ENCODE peak calls at places on chromosomes 5 and 9, in five cellular contexts. One of them, this sample, is unnamed.
A peak's percentile ranks its signal among the peaks of the same experiment; 100 is the strongest.

GRCh38 chr5:76716456-76717157 is 681 bp downstream of the F2R start:
- DNase-seq in H1: no peak
- DNase-seq in A549: peak; percentile 47
- DNase-seq in GM12878: no peak
- DNase-seq in K562: peak; percentile 45
- DNase-seq in this sample: no peak

GRCh38 chr5:122099060-122099790 is 21.2 kb upstream of the LOX start:
- DNase-seq in H1: no peak
- DNase-seq in A549: peak; percentile 47
- DNase-seq in GM12878: no peak
- DNase-seq in K562: no peak
- DNase-seq in this sample: no peak

GRCh38 chr5:105956456-105957177 is 1714.1 kb downstream of the EFNA5 start:
- DNase-seq in H1: no peak
- DNase-seq in A549: peak; percentile 37
- DNase-seq in GM12878: no peak
- DNase-seq in K562: no peak
- DNase-seq in this sample: no peak

GRCh38 chr5:73435640-73436534 is 12.7 kb downstream of the FOXD1 start:
- DNase-seq in H1: no peak
- DNase-seq in A549: no peak
- DNase-seq in GM12878: no peak
- DNase-seq in K562: no peak
- DNase-seq in this sample: no peak

GRCh38 chr5:6520201-6520600 is 71.5 kb downstream of the UBE2QL1 start:
- DNase-seq in H1: no peak
- DNase-seq in A549: no peak
- DNase-seq in GM12878: no peak
- DNase-seq in K562: no peak
- DNase-seq in this sample: no peak

GRCh38 chr9:135017916-135018915 is 69.3 kb upstream of the OLFM1 start:
- DNase-seq in H1: no peak
- DNase-seq in A549: no peak
- DNase-seq in GM12878: no peak
- DNase-seq in K562: no peak
- DNase-seq in this sample: no peak

GRCh38 chr5:164296603-164297080 is 791.2 kb downstream of the MAT2B start:
- DNase-seq in H1: peak; percentile 57
- DNase-seq in A549: no peak
- DNase-seq in GM12878: no peak
- DNase-seq in K562: no peak
- DNase-seq in this sample: no peak

GRCh38 chr5:178186417-178186816 is 754 bp downstream of the GMCL2 start:
- DNase-seq in H1: no peak
- DNase-seq in A549: no peak
- DNase-seq in GM12878: no peak
- DNase-seq in K562: no peak
- DNase-seq in this sample: no peak

GRCh38 chr9:2248768-2249167 is 233.6 kb downstream of the SMARCA2 start:
- DNase-seq in H1: no peak
- DNase-seq in A549: peak; percentile 18
- DNase-seq in GM12878: no peak
- DNase-seq in K562: no peak
- DNase-seq in this sample: no peak

GRCh38 chr5:76084496-76085285 is 1.5 kb downstream of the SV2C start:
- DNase-seq in H1: no peak
- DNase-seq in A549: no peak
- DNase-seq in GM12878: no peak
- DNase-seq in K562: peak; percentile 17
- DNase-seq in this sample: no peak

GRCh38 chr5:97452646-97453045 is 269.6 kb upstream of the RIOK2 start:
- DNase-seq in H1: no peak
- DNase-seq in A549: no peak
- DNase-seq in GM12878: no peak
- DNase-seq in K562: no peak
- DNase-seq in this sample: no peak

GRCh38 chr5:59496524-59497134 is 396.9 kb downstream of the PDE4D start:
- DNase-seq in H1: no peak
- DNase-seq in A549: peak; percentile 60
- DNase-seq in GM12878: no peak
- DNase-seq in K562: peak; percentile 17
- DNase-seq in this sample: no peak

GRCh38 chr5:43661102-43661501 is 58.1 kb downstream of the NNT start:
- DNase-seq in H1: no peak
- DNase-seq in A549: peak; percentile 62
- DNase-seq in GM12878: no peak
- DNase-seq in K562: no peak
- DNase-seq in this sample: peak; percentile 40

GRCh38 chr5:38445374-38446028 is 110.9 kb downstream of the LIFR start:
- DNase-seq in H1: no peak
- DNase-seq in A549: no peak
- DNase-seq in GM12878: no peak
- DNase-seq in K562: no peak
- DNase-seq in this sample: no peak

GRCh38 chr9:70340572-70340971 is 73.9 kb downstream of the KLF9 start:
- DNase-seq in H1: no peak
- DNase-seq in A549: peak; percentile 20
- DNase-seq in GM12878: no peak
- DNase-seq in K562: no peak
- DNase-seq in this sample: peak; percentile 3

GRCh38 chr5:100889896-100890295 is 13.2 kb downstream of the ST8SIA4 start:
- DNase-seq in H1: no peak
- DNase-seq in A549: no peak
- DNase-seq in GM12878: no peak
- DNase-seq in K562: no peak
- DNase-seq in this sample: no peak

GRCh38 chr5:115557667-115558387 is 13.3 kb upstream of the FEM1C start:
- DNase-seq in H1: no peak
- DNase-seq in A549: no peak
- DNase-seq in GM12878: no peak
- DNase-seq in K562: no peak
- DNase-seq in this sample: peak; percentile 3

GRCh38 chr5:81838307-81838906 is 87.5 kb upstream of the SSBP2 start:
- DNase-seq in H1: no peak
- DNase-seq in A549: peak; percentile 62
- DNase-seq in GM12878: no peak
- DNase-seq in K562: peak; percentile 38
- DNase-seq in this sample: no peak

GRCh38 chr9:99515874-99516656 is 294.0 kb downstream of the SEC61B start:
- DNase-seq in H1: no peak
- DNase-seq in A549: no peak
- DNase-seq in GM12878: peak; percentile 15
- DNase-seq in K562: no peak
- DNase-seq in this sample: no peak

GRCh38 chr5:56297851-56298250 is 64.7 kb upstream of the ANKRD55 start:
- DNase-seq in H1: no peak
- DNase-seq in A549: no peak
- DNase-seq in GM12878: no peak
- DNase-seq in K562: no peak
- DNase-seq in this sample: no peak

GRCh38 chr9:123375725-123376132 is 19.7 kb downstream of the CRB2 start:
- DNase-seq in H1: no peak
- DNase-seq in A549: no peak
- DNase-seq in GM12878: no peak
- DNase-seq in K562: peak; percentile 83
- DNase-seq in this sample: peak; percentile 37

GRCh38 chr5:56625577-56625976 is 189.8 kb upstream of the MAP3K1 start:
- DNase-seq in H1: no peak
- DNase-seq in A549: peak; percentile 24
- DNase-seq in GM12878: no peak
- DNase-seq in K562: no peak
- DNase-seq in this sample: no peak

GRCh38 chr5:31383734-31384133 is 148.2 kb downstream of the DROSHA start:
- DNase-seq in H1: no peak
- DNase-seq in A549: no peak
- DNase-seq in GM12878: no peak
- DNase-seq in K562: peak; percentile 43
- DNase-seq in this sample: no peak

GRCh38 chr9:93864840-93865239 is 90.3 kb downstream of the BARX1 start:
- DNase-seq in H1: no peak
- DNase-seq in A549: no peak
- DNase-seq in GM12878: no peak
- DNase-seq in K562: no peak
- DNase-seq in this sample: no peak

GRCh38 chr9:120411862-120412424 is 168.0 kb downstream of the CDK5RAP2 start:
- DNase-seq in H1: no peak
- DNase-seq in A549: no peak
- DNase-seq in GM12878: no peak
- DNase-seq in K562: no peak
- DNase-seq in this sample: no peak

GRCh38 chr5:135210286-135211055 is 176.4 kb upstream of the PITX1 start:
- DNase-seq in H1: no peak
- DNase-seq in A549: no peak
- DNase-seq in GM12878: no peak
- DNase-seq in K562: no peak
- DNase-seq in this sample: no peak

GRCh38 chr5:41509399-41510175 is 814 bp downstream of the PLCXD3 start:
- DNase-seq in H1: no peak
- DNase-seq in A549: no peak
- DNase-seq in GM12878: no peak
- DNase-seq in K562: no peak
- DNase-seq in this sample: no peak

GRCh38 chr9:128733256-128733655 is 9.3 kb upstream of the ZDHHC12 start:
- DNase-seq in H1: peak; percentile 94
- DNase-seq in A549: peak; percentile 96
- DNase-seq in GM12878: no peak
- DNase-seq in K562: peak; percentile 86
- DNase-seq in this sample: peak; percentile 91

GRCh38 chr5:58366461-58366860 is 93.4 kb downstream of the PLK2 start:
- DNase-seq in H1: no peak
- DNase-seq in A549: no peak
- DNase-seq in GM12878: no peak
- DNase-seq in K562: no peak
- DNase-seq in this sample: no peak
- TF ChIP-seq HDAC2 in H1: no peak
- TF ChIP-seq HDAC2 in A549: no peak
- TF ChIP-seq HDAC2 in GM12878: no peak
- TF ChIP-seq HDAC2 in K562: no peak
- TF ChIP-seq HDAC2 in this sample: no peak

DNA sequence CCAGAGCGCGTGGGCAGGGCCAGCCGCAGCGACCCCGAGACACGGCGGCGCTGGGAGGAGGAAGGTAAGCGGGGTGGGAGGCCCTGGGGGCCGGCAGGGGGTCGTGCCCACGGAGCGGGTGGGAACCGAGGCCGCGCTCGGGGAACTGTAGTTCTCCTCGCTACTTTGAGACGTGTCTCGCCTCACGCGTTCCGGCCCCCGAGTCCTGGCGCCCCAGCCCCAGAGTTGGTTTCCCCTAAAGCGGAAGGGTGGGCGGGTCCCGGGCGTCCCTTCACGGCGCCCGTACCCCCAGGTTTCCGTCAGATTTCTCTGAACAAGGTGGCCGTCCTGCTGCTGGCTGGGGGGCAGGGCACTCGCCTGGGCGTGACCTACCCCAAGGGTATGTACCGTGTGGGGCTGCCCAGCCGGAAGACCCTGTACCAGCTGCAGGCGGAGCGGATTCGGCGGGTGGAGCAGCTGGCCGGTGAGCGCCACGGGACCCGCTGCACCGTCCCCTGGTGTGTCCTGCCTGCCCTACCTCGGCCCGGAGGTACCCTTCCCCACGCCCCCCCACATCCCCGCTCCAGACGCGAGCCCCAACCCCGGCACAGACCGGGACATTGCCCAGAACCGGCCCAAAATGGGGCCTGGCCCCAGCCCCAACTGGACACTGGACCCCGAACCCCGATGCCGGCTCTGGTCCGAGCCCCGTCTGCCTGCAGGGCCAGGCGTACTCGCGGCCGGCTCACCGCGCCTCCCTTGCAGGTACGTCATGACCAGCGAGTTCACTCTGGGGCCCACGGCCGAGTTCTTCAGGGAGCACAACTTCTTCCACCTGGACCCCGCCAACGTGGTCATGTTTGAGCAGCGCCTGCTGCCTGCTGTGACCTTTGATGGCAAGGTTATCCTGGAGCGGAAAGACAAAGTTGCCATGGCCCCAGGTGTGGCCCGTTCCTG is 709 bp downstream of the UAP1L1 start:
- DNase-seq in H1: no peak
- DNase-seq in A549: no peak
- DNase-seq in GM12878: no peak
- DNase-seq in K562: no peak
- DNase-seq in this sample: no peak
- TF ChIP-seq HDAC2 in H1: no peak
- TF ChIP-seq HDAC2 in A549: no peak
- TF ChIP-seq HDAC2 in GM12878: no peak
- TF ChIP-seq HDAC2 in K562: no peak
- TF ChIP-seq HDAC2 in this sample: no peak

DNA sequence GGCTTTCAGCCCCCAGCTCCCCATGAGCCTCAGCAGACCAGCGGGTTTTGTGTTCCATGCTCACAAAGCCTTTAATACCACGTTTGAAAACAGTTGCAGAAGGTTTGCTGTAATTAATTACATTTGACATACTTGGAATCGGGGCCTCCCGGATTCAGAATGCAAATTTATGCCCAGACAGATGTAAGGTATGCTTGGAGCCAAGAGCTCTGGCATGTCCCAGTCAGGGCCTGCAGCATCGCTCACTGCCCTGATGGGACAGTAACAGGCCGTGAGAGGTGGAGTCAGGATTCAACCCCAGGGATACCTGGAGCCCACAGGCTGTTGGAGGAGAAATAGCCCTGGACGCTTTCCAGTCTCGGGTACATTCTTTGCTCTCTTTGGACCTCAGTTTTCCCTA is 12.3 kb downstream of the ZNF618 start:
- DNase-seq in H1: no peak
- DNase-seq in A549: no peak
- DNase-seq in GM12878: no peak
- DNase-seq in K562: no peak
- DNase-seq in this sample: no peak
- TF ChIP-seq HDAC2 in H1: no peak
- TF ChIP-seq HDAC2 in A549: no peak
- TF ChIP-seq HDAC2 in GM12878: no peak
- TF ChIP-seq HDAC2 in K562: no peak
- TF ChIP-seq HDAC2 in this sample: no peak

DNA sequence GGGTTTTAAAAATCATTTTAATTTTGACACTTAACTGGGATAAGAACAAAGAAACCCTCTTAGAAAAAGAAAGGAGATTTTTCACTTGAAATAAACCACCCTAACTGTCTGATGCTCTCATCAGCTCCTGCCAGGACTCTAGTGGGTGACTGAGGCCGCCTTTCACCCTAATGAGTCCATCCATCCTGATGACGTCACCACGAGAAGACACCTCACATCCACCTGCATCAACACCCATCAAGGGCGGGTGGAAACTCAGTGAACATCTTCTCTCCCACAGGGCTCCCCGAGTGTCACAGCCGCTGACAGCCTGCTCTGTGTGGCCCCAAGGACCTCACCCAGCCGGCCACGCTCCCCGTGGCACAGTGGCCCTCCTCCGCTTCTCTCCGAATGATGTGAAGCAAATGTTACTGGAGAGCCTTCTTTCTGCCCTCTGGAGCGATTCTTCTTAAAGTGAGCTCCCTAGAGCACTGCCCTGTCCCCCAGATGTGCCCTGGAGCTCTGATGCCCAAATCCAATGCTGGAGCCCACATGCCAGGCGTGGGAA is 584.3 kb upstream of the ADAMTS16 start:
- DNase-seq in H1: no peak
- DNase-seq in A549: no peak
- DNase-seq in GM12878: no peak
- DNase-seq in K562: no peak
- DNase-seq in this sample: no peak
- TF ChIP-seq HDAC2 in H1: no peak
- TF ChIP-seq HDAC2 in A549: no peak
- TF ChIP-seq HDAC2 in GM12878: no peak
- TF ChIP-seq HDAC2 in K562: no peak
- TF ChIP-seq HDAC2 in this sample: no peak